ENCODE peak calls at places on chromosomes 11 and 22, in four cellular contexts. J, N, V and B are unnamed samples.

GRCh38 chr22:22156716-22157499 is 87.7 kb upstream of the VPREB1 start:
- DNase-seq in V (peak; percentile 70), J (peak; percentile 80), N (peak; percentile 73), B (peak; percentile 98)

GRCh38 chr22:19802001-19802880 is 41.7 kb downstream of the TBX1 start:
- DNase-seq in J (no peak), V (no peak), N (no peak), B (no peak)

GRCh38 chr22:39419096-39419495 is 19.5 kb downstream of the TAB1 start:
- DNase-seq in J (no peak), N (no peak), V (no peak), B (no peak)

GRCh38 chr11:1926156-1927031 is 6.9 kb downstream of the TNNT3 start:
- DNase-seq in V (no peak), N (no peak), J (no peak), B (no peak)

GRCh38 chr11:61448552-61448927 is 18.6 kb downstream of the SDHAF2 start:
- DNase-seq in J (no peak), V (no peak), N (no peak), B (no peak)

GRCh38 chr22:42301742-42302102 is 31.3 kb upstream of the TCF20 start:
- DNase-seq in J (no peak), N (no peak), V (no peak), B (no peak)

GRCh38 chr11:128582496-128583366 is 4.6 kb downstream of the ETS1 start:
- DNase-seq in V (no peak), J (peak; percentile 39), N (peak; percentile 98), B (no peak)

GRCh38 chr11:77402218-77402556 is 71.7 kb downstream of the PAK1 start:
- DNase-seq in V (no peak), J (no peak), N (no peak), B (no peak)

GRCh38 chr22:43883012-43883661 is 8.7 kb downstream of the PNPLA5 start:
- DNase-seq in N (peak; percentile 81), J (peak; percentile 77), V (peak; percentile 77), B (peak; percentile 76)

GRCh38 chr11:117833401-117833891 is 8.9 kb upstream of the FXYD2 start:
- DNase-seq in V (no peak), J (no peak), N (no peak), B (no peak)

GRCh38 chr11:110795124-110795624 is 82.9 kb upstream of the ARHGAP20 start:
- DNase-seq in V (no peak), N (peak; percentile 56), J (no peak), B (no peak)

GRCh38 chr22:46056169-46057041 is 79.4 kb upstream of the WNT7B start:
- DNase-seq in J (no peak), V (no peak), N (no peak), B (no peak)

GRCh38 chr11:86743223-86744118 is 56.9 kb upstream of the PRSS23 start:
- DNase-seq in N (peak; percentile 99), V (peak; percentile 57), J (peak; percentile 94), B (peak; percentile 58)

GRCh38 chr11:8097062-8097814 is 16.2 kb downstream of the TUB start:
- DNase-seq in J (no peak), V (no peak), N (no peak), B (no peak)

GRCh38 chr22:32309585-32310251 is 47.9 kb upstream of the RFPL3 start:
- DNase-seq in V (no peak), N (no peak), J (no peak), B (no peak)

GRCh38 chr11:47342854-47343253 is 9.6 kb downstream of the MYBPC3 start:
- DNase-seq in N (no peak), J (no peak), V (no peak), B (no peak)

GRCh38 chr11:47348859-47349258 is 3.6 kb downstream of the MYBPC3 start:
- DNase-seq in N (peak; percentile 22), V (peak; percentile 53), J (peak; percentile 63), B (peak; percentile 44)

GRCh38 chr11:47347134-47347533 is 5.4 kb downstream of the MYBPC3 start:
- DNase-seq in J (no peak), V (no peak), N (no peak), B (no peak)

GRCh38 chr11:47348131-47348802 is 4.2 kb downstream of the MYBPC3 start:
- DNase-seq in V (no peak), J (no peak), N (no peak), B (no peak)

DNA sequence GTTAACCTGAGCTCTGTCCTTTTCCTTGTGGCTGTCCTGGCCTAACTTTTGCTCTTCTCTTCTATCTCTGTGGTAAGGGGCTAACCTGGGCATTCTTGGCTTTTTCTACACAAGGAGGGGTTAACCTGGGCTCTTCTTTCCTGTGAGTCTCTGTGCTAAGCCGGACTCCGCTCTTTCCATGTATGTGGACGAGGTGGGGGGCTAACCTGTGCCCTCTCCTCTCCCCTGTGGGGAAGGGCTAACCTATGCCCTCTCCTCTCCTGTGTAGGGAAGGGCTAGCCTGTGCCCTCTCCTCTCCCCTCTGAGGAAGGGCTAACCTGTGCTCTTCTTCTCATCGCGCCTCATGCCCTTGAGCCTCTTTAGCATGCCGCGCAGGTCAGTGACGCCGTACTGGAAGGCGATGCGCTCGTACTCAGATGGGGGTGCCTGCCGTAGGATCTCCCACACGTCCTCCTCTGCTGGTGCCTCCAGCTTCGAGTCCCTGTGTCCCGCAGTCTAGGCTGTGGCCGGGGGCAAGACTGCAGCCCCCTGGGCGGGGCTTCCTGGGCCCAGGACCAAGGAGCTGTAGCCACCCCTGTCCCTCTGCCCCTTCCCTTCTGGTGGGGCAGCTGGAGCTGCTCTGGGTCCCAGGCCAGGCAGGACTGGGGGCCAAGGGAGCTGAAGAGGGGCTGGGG is 6.5 kb downstream of the MYBPC3 start:
- DNase-seq in N (no peak), V (no peak), J (no peak), B (no peak)
- TF ChIP-seq MAZ in N (no peak), V (no peak), J (no peak), B (no peak)

DNA sequence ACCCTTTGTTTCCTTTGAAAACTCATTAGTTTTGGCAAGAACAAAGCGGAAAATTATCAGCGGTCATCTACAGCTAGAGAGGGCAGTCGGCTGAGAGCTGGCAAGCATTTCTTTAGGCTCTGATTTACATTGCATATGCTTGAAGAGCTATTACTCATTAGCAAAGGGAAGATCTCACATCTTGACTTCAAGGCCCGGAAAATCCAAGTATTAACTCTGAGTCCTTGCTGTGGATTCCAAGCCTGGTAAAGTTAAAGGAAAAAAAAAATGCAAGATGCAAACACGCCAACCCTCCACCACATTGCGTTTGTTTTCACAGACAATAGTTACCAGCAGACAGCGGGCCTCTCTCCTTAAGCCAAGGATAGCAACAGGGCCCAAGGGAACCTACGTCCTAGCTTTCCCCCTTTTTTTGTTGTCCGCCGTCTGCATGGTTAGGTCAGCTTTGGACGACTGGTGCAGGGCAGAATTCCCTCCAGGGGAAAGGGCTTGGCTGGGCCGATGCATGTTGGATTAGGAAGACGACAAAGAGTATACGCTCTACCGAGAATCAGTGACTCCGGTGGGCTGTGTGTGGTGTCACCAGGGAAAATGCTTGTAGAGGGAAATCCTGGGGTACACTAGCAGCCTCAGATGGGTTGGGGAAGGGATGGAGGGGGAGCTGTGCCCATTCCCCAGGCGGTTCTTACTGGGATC is 1.7 kb downstream of the TESMIN start:
- DNase-seq in J (no peak), N (peak; percentile 12), V (no peak), B (no peak)
- TF ChIP-seq RFX5 in J (no peak), N (no peak), V (no peak), B (no peak)

DNA sequence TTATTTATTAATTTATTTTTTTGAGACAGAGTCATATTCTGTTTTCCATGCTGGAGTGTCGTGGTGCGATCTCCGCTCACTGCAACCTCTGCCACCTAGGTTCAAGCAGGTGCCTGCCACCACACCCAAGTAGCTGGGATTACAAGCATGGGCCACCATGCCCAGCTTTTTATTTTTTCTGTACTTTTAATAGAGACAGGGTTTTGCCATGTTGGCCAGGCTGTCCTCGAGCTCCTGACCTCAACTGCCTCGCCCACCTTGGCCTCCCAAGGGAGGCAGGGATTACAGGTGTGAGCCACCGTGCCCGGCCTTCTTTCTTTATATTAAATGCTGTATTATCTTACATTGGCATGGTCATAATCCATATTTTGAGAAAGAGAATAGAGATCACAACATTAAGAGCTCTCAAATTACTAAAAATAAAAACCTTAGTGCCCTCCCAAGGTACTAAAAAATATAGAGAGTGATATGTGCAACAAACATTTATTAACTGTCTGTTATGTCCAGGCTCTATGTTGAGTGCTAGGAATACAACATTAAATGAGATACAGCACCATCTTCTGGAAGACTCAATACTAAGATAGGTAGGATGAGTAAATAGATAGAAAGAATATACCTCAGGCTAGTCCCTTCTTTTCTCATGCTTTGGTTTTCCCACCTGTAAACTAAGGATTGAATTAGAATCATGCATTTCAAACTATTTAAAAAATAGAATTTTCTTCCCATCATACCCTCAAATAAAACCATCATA is 84.1 kb downstream of the BBOX1 start:
- DNase-seq in N (peak; percentile 42), V (peak; percentile 4), J (peak; percentile 4), B (no peak)
- TF ChIP-seq MAZ in N (no peak), V (no peak), J (no peak), B (no peak)

GRCh38 chr22:36107436-36107835 is 53.1 kb downstream of the APOL3 start:
- DNase-seq in N (no peak), J (no peak), V (no peak), B (no peak)
- TF ChIP-seq RFX5 in N (no peak), J (no peak), V (no peak), B (no peak)

DNA sequence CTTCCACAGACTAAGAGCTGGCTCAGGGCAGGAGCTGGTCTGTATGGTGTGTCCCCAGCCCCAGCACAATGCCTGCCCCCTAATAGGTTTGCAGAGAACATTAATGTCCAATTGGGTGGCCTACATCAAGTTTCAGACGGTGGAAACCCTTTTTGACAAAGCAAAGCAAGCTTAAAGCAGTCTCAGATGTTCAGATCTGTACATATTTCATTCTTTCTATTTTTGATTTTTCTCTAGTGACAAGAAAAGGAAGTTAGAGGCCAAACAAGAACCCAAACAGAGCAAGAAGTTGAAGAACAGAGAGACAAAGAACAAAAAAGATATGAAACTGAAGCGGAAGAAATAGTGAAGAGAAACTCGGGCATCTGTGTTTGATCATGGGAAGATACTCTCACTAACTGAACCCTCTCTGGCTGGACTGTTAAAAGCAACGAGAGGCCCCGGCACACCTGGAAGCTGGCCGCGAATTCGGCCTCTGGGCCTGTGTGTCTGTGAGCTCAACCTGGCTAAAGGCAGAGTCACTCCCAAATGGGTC is 40.5 kb downstream of the NAT10 start:
- DNase-seq in J (no peak), N (no peak), V (no peak), B (no peak)
- TF ChIP-seq MAZ in J (no peak), N (no peak), V (no peak), B (no peak)

DNA sequence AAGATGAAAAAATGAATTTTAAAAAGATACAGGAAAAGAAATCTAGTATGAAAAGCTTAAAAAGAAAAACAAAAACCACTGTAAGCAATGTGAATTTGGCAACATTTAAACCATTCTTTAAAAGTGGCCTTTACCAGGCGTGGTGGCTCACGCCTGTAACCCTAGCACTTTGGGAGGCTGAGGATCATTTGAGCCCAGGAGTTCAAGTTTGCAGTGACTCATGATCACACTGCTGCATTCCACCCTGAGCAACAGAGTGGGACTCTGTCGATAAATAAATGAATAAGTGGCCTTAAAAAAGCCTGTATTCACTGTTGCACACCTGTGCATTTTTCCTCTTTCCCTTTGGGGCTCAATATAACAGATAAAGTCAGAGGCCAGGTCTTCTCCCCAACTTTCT is 69.2 kb downstream of the RAB30 start:
- DNase-seq in V (no peak), J (no peak), N (no peak), B (no peak)
- TF ChIP-seq RFX5 in V (no peak), J (no peak), N (no peak), B (no peak)

GRCh38 chr22:24086310-24086709 is 75.2 kb downstream of the CABIN1 start:
- DNase-seq in V (no peak), N (no peak), J (no peak), B (no peak)
- TF ChIP-seq MAZ in V (no peak), N (no peak), J (no peak), B (no peak)

GRCh38 chr11:121122328-121122727 is 21.3 kb downstream of the TECTA start:
- DNase-seq in J (no peak), V (no peak), N (no peak), B (no peak)
- TF ChIP-seq RFX5 in J (no peak), V (no peak), N (no peak), B (no peak)